ENCODE peak calls at places on chromosomes 4 and X, in nine cellular contexts. One of them, this sample, is unnamed. For H3K36me3, the result is how much of the 10 kb centered on the place peaks cover.

GRCh38 chr4:141711211-141711610 is 74.8 kb downstream of the IL15 start:
- DNase-seq in brain microvascular endothelial cell: peak
- DNase-seq in heart right ventricle: no peak
- DNase-seq in endodermal cell: no peak
- DNase-seq in kidney epithelial cell: no peak
- DNase-seq in effector memory CD4-positive, alpha-beta T cell: no peak
- DNase-seq in endothelial cell of umbilical vein: peak
- DNase-seq in WERI-Rb-1: no peak
- DNase-seq in fibroblast of lung: peak
- DNase-seq in this sample: no peak

GRCh38 chr4:150583287-150584197 is 1.6 kb downstream of the MAB21L2 start:
- DNase-seq in heart right ventricle: peak
- DNase-seq in kidney epithelial cell: no peak
- DNase-seq in endothelial cell of umbilical vein: peak
- DNase-seq in fibroblast of lung: peak
- DNase-seq in brain microvascular endothelial cell: peak
- DNase-seq in effector memory CD4-positive, alpha-beta T cell: no peak
- DNase-seq in WERI-Rb-1: no peak
- DNase-seq in endodermal cell: peak
- DNase-seq in this sample: peak

GRCh38 chrX:117538441-117539418 is 577.9 kb downstream of the KLHL13 start:
- DNase-seq in kidney epithelial cell: peak
- DNase-seq in endodermal cell: no peak
- DNase-seq in fibroblast of lung: no peak
- DNase-seq in WERI-Rb-1: no peak
- DNase-seq in heart right ventricle: no peak
- DNase-seq in effector memory CD4-positive, alpha-beta T cell: no peak
- DNase-seq in endothelial cell of umbilical vein: no peak
- DNase-seq in brain microvascular endothelial cell: no peak
- DNase-seq in this sample: no peak

GRCh38 chr4:54227261-54228063 is 1.6 kb upstream of the PDGFRA start:
- DNase-seq in endodermal cell: peak
- DNase-seq in fibroblast of lung: peak
- DNase-seq in kidney epithelial cell: no peak
- DNase-seq in endothelial cell of umbilical vein: peak
- DNase-seq in effector memory CD4-positive, alpha-beta T cell: no peak
- DNase-seq in WERI-Rb-1: no peak
- DNase-seq in brain microvascular endothelial cell: peak
- DNase-seq in heart right ventricle: no peak
- DNase-seq in this sample: peak

GRCh38 chrX:84475596-84475995 is 26.7 kb downstream of the HDX start:
- DNase-seq in endodermal cell: no peak
- DNase-seq in endothelial cell of umbilical vein: no peak
- DNase-seq in heart right ventricle: no peak
- DNase-seq in brain microvascular endothelial cell: no peak
- DNase-seq in WERI-Rb-1: no peak
- DNase-seq in kidney epithelial cell: no peak
- DNase-seq in effector memory CD4-positive, alpha-beta T cell: no peak
- DNase-seq in fibroblast of lung: no peak
- DNase-seq in this sample: no peak

GRCh38 chr4:144504853-144505252 is 141.1 kb upstream of the HHIP start:
- DNase-seq in endodermal cell: no peak
- DNase-seq in heart right ventricle: no peak
- DNase-seq in fibroblast of lung: no peak
- DNase-seq in endothelial cell of umbilical vein: no peak
- DNase-seq in brain microvascular endothelial cell: no peak
- DNase-seq in WERI-Rb-1: no peak
- DNase-seq in effector memory CD4-positive, alpha-beta T cell: no peak
- DNase-seq in kidney epithelial cell: no peak
- DNase-seq in this sample: no peak

GRCh38 chr4:43251760-43252317 is 359.3 kb downstream of the GRXCR1 start:
- DNase-seq in endothelial cell of umbilical vein: no peak
- DNase-seq in fibroblast of lung: peak
- DNase-seq in effector memory CD4-positive, alpha-beta T cell: no peak
- DNase-seq in brain microvascular endothelial cell: no peak
- DNase-seq in endodermal cell: no peak
- DNase-seq in WERI-Rb-1: peak
- DNase-seq in heart right ventricle: no peak
- DNase-seq in kidney epithelial cell: no peak
- DNase-seq in this sample: no peak

GRCh38 chr4:101155368-101155767 is 192.0 kb downstream of the PPP3CA start:
- DNase-seq in endodermal cell: no peak
- DNase-seq in WERI-Rb-1: no peak
- DNase-seq in heart right ventricle: no peak
- DNase-seq in endothelial cell of umbilical vein: peak
- DNase-seq in effector memory CD4-positive, alpha-beta T cell: no peak
- DNase-seq in brain microvascular endothelial cell: no peak
- DNase-seq in kidney epithelial cell: peak
- DNase-seq in fibroblast of lung: peak
- DNase-seq in this sample: no peak

GRCh38 chr4:180363817-180364216 is 1879.4 kb upstream of the TENM3 start:
- DNase-seq in kidney epithelial cell: no peak
- DNase-seq in endothelial cell of umbilical vein: no peak
- DNase-seq in brain microvascular endothelial cell: no peak
- DNase-seq in WERI-Rb-1: no peak
- DNase-seq in endodermal cell: no peak
- DNase-seq in fibroblast of lung: no peak
- DNase-seq in effector memory CD4-positive, alpha-beta T cell: no peak
- DNase-seq in heart right ventricle: no peak
- DNase-seq in this sample: no peak

GRCh38 chr4:37516057-37516775 is 170.0 kb downstream of the RELL1 start:
- DNase-seq in effector memory CD4-positive, alpha-beta T cell: no peak
- DNase-seq in heart right ventricle: no peak
- DNase-seq in fibroblast of lung: no peak
- DNase-seq in WERI-Rb-1: no peak
- DNase-seq in endodermal cell: no peak
- DNase-seq in brain microvascular endothelial cell: no peak
- DNase-seq in endothelial cell of umbilical vein: no peak
- DNase-seq in kidney epithelial cell: no peak
- DNase-seq in this sample: peak

GRCh38 chr4:85703098-85703497 is 228.1 kb downstream of the ARHGAP24 start:
- DNase-seq in kidney epithelial cell: no peak
- DNase-seq in effector memory CD4-positive, alpha-beta T cell: no peak
- DNase-seq in heart right ventricle: no peak
- DNase-seq in fibroblast of lung: no peak
- DNase-seq in endodermal cell: no peak
- DNase-seq in endothelial cell of umbilical vein: no peak
- DNase-seq in brain microvascular endothelial cell: no peak
- DNase-seq in WERI-Rb-1: no peak
- DNase-seq in this sample: no peak

GRCh38 chrX:42748067-42748850 is 29.7 kb downstream of the PPP1R2C start:
- DNase-seq in WERI-Rb-1: no peak
- DNase-seq in fibroblast of lung: peak
- DNase-seq in endodermal cell: peak
- DNase-seq in brain microvascular endothelial cell: peak
- DNase-seq in heart right ventricle: no peak
- DNase-seq in kidney epithelial cell: no peak
- DNase-seq in effector memory CD4-positive, alpha-beta T cell: no peak
- DNase-seq in endothelial cell of umbilical vein: peak
- DNase-seq in this sample: no peak

GRCh38 chrX:19017271-19017670 is 33.4 kb upstream of the PHKA2 start:
- DNase-seq in brain microvascular endothelial cell: no peak
- DNase-seq in endodermal cell: peak
- DNase-seq in heart right ventricle: no peak
- DNase-seq in effector memory CD4-positive, alpha-beta T cell: no peak
- DNase-seq in kidney epithelial cell: no peak
- DNase-seq in WERI-Rb-1: peak
- DNase-seq in endothelial cell of umbilical vein: no peak
- DNase-seq in fibroblast of lung: peak
- DNase-seq in this sample: peak

GRCh38 chr4:71355045-71355444 is 16.2 kb downstream of the SLC4A4 start:
- DNase-seq in heart right ventricle: no peak
- DNase-seq in fibroblast of lung: no peak
- DNase-seq in endothelial cell of umbilical vein: no peak
- DNase-seq in kidney epithelial cell: no peak
- DNase-seq in endodermal cell: no peak
- DNase-seq in brain microvascular endothelial cell: no peak
- DNase-seq in WERI-Rb-1: no peak
- DNase-seq in effector memory CD4-positive, alpha-beta T cell: no peak
- DNase-seq in this sample: no peak

GRCh38 chr4:3355266-3355748 is 62.5 kb downstream of the RGS12 start:
- DNase-seq in brain microvascular endothelial cell: no peak
- DNase-seq in endodermal cell: no peak
- DNase-seq in effector memory CD4-positive, alpha-beta T cell: no peak
- DNase-seq in heart right ventricle: no peak
- DNase-seq in WERI-Rb-1: no peak
- DNase-seq in endothelial cell of umbilical vein: peak
- DNase-seq in fibroblast of lung: no peak
- DNase-seq in kidney epithelial cell: no peak
- DNase-seq in this sample: no peak

GRCh38 chr4:119038465-119038864 is 97.2 kb upstream of the MYOZ2 start:
- DNase-seq in fibroblast of lung: peak
- DNase-seq in kidney epithelial cell: no peak
- DNase-seq in heart right ventricle: no peak
- DNase-seq in brain microvascular endothelial cell: no peak
- DNase-seq in WERI-Rb-1: no peak
- DNase-seq in endodermal cell: no peak
- DNase-seq in endothelial cell of umbilical vein: peak
- DNase-seq in effector memory CD4-positive, alpha-beta T cell: no peak
- DNase-seq in this sample: no peak

GRCh38 chrX:135435139-135435922 is 13.6 kb downstream of the SMIM10L2A start:
- DNase-seq in heart right ventricle: no peak
- DNase-seq in WERI-Rb-1: no peak
- DNase-seq in endodermal cell: no peak
- DNase-seq in effector memory CD4-positive, alpha-beta T cell: no peak
- DNase-seq in kidney epithelial cell: no peak
- DNase-seq in brain microvascular endothelial cell: no peak
- DNase-seq in fibroblast of lung: no peak
- DNase-seq in endothelial cell of umbilical vein: no peak
- DNase-seq in this sample: peak

GRCh38 chr4:152965614-152966013 is 29.5 kb downstream of the FHDC1 start:
- DNase-seq in fibroblast of lung: peak
- DNase-seq in brain microvascular endothelial cell: no peak
- DNase-seq in heart right ventricle: no peak
- DNase-seq in effector memory CD4-positive, alpha-beta T cell: no peak
- DNase-seq in WERI-Rb-1: no peak
- DNase-seq in endothelial cell of umbilical vein: no peak
- DNase-seq in endodermal cell: no peak
- DNase-seq in kidney epithelial cell: no peak
- DNase-seq in this sample: no peak

GRCh38 chr4:3523146-3523627 is 9.0 kb downstream of the LRPAP1 start:
- DNase-seq in effector memory CD4-positive, alpha-beta T cell: no peak
- DNase-seq in endothelial cell of umbilical vein: no peak
- DNase-seq in WERI-Rb-1: no peak
- DNase-seq in kidney epithelial cell: no peak
- DNase-seq in fibroblast of lung: no peak
- DNase-seq in endodermal cell: peak
- DNase-seq in brain microvascular endothelial cell: no peak
- DNase-seq in heart right ventricle: peak
- DNase-seq in this sample: no peak

GRCh38 chrX:136718091-136718490 is 62.6 kb downstream of the ARHGEF6 start:
- DNase-seq in fibroblast of lung: no peak
- DNase-seq in WERI-Rb-1: no peak
- DNase-seq in brain microvascular endothelial cell: no peak
- DNase-seq in endothelial cell of umbilical vein: no peak
- DNase-seq in kidney epithelial cell: no peak
- DNase-seq in heart right ventricle: no peak
- DNase-seq in endodermal cell: no peak
- DNase-seq in effector memory CD4-positive, alpha-beta T cell: no peak
- DNase-seq in this sample: no peak

GRCh38 chr4:89242864-89243740 is 64.5 kb downstream of the GPRIN3 start:
- DNase-seq in heart right ventricle: no peak
- DNase-seq in effector memory CD4-positive, alpha-beta T cell: no peak
- DNase-seq in brain microvascular endothelial cell: no peak
- DNase-seq in endothelial cell of umbilical vein: no peak
- DNase-seq in kidney epithelial cell: no peak
- DNase-seq in endodermal cell: no peak
- DNase-seq in WERI-Rb-1: no peak
- DNase-seq in fibroblast of lung: no peak
- DNase-seq in this sample: no peak

GRCh38 chrX:16205840-16206239 is 38.6 kb downstream of the MAGEB17 start:
- DNase-seq in WERI-Rb-1: no peak
- DNase-seq in heart right ventricle: no peak
- DNase-seq in kidney epithelial cell: no peak
- DNase-seq in endothelial cell of umbilical vein: no peak
- DNase-seq in fibroblast of lung: peak
- DNase-seq in brain microvascular endothelial cell: no peak
- DNase-seq in effector memory CD4-positive, alpha-beta T cell: no peak
- DNase-seq in endodermal cell: no peak
- DNase-seq in this sample: no peak

GRCh38 chr4:91198951-91199350 is 1071.8 kb downstream of the CCSER1 start:
- DNase-seq in endothelial cell of umbilical vein: no peak
- DNase-seq in fibroblast of lung: peak
- DNase-seq in endodermal cell: no peak
- DNase-seq in effector memory CD4-positive, alpha-beta T cell: no peak
- DNase-seq in kidney epithelial cell: no peak
- DNase-seq in WERI-Rb-1: no peak
- DNase-seq in brain microvascular endothelial cell: no peak
- DNase-seq in heart right ventricle: no peak
- DNase-seq in this sample: no peak
- H3K4me3 ChIP-seq in endothelial cell of umbilical vein: no peak
- H3K4me3 ChIP-seq in fibroblast of lung: peak
- H3K4me3 ChIP-seq in endodermal cell: no peak
- H3K4me3 ChIP-seq in effector memory CD4-positive, alpha-beta T cell: no peak
- H3K4me3 ChIP-seq in kidney epithelial cell: no peak
- H3K4me3 ChIP-seq in WERI-Rb-1: no peak
- H3K4me3 ChIP-seq in brain microvascular endothelial cell: no peak
- H3K4me3 ChIP-seq in heart right ventricle: peak
- H3K4me3 ChIP-seq in this sample: no peak

DNA sequence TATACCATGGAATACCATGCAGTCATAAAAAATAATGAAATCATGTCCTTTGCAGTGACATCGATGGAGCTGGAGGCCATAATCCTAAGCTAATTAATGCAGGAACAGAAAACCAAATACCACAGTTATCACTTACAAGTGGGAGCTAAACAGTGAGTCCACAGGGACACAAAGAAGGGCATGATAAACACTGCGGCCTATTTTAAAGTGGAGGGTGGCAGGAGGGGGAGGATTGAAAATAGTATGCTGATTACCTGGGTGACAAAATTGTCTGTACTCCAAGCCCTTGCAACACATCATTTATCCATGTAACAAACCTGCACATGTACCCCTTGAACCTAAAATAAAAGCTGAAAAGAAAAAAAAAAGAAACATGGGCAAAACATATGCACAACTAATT is 16.7 kb upstream of the SLC9B1 start:
- DNase-seq in brain microvascular endothelial cell: no peak
- DNase-seq in endodermal cell: no peak
- DNase-seq in endothelial cell of umbilical vein: no peak
- DNase-seq in effector memory CD4-positive, alpha-beta T cell: no peak
- DNase-seq in fibroblast of lung: no peak
- DNase-seq in heart right ventricle: no peak
- DNase-seq in kidney epithelial cell: no peak
- DNase-seq in WERI-Rb-1: no peak
- DNase-seq in this sample: no peak
- H3K36me3 ChIP-seq in brain microvascular endothelial cell: under half
- H3K36me3 ChIP-seq in endodermal cell: under half
- H3K36me3 ChIP-seq in endothelial cell of umbilical vein: under half
- H3K36me3 ChIP-seq in effector memory CD4-positive, alpha-beta T cell: under half
- H3K36me3 ChIP-seq in fibroblast of lung: under half
- H3K36me3 ChIP-seq in heart right ventricle: under half
- H3K36me3 ChIP-seq in kidney epithelial cell: under half
- H3K36me3 ChIP-seq in WERI-Rb-1: under half
- H3K36me3 ChIP-seq in this sample: under half

GRCh38 chr4:185772391-185773093 is 39.5 kb downstream of the SORBS2 start:
- DNase-seq in heart right ventricle: no peak
- DNase-seq in brain microvascular endothelial cell: no peak
- DNase-seq in effector memory CD4-positive, alpha-beta T cell: no peak
- DNase-seq in endothelial cell of umbilical vein: peak
- DNase-seq in kidney epithelial cell: no peak
- DNase-seq in endodermal cell: no peak
- DNase-seq in WERI-Rb-1: no peak
- DNase-seq in fibroblast of lung: no peak
- DNase-seq in this sample: no peak
- H3K4me3 ChIP-seq in heart right ventricle: peak
- H3K4me3 ChIP-seq in brain microvascular endothelial cell: peak
- H3K4me3 ChIP-seq in effector memory CD4-positive, alpha-beta T cell: no peak
- H3K4me3 ChIP-seq in endothelial cell of umbilical vein: no peak
- H3K4me3 ChIP-seq in kidney epithelial cell: no peak
- H3K4me3 ChIP-seq in endodermal cell: no peak
- H3K4me3 ChIP-seq in WERI-Rb-1: no peak
- H3K4me3 ChIP-seq in fibroblast of lung: no peak
- H3K4me3 ChIP-seq in this sample: no peak

GRCh38 chr4:78377555-78377954 is 174.0 kb upstream of the ANXA3 start:
- DNase-seq in endodermal cell: no peak
- DNase-seq in WERI-Rb-1: no peak
- DNase-seq in brain microvascular endothelial cell: no peak
- DNase-seq in kidney epithelial cell: no peak
- DNase-seq in effector memory CD4-positive, alpha-beta T cell: no peak
- DNase-seq in endothelial cell of umbilical vein: no peak
- DNase-seq in fibroblast of lung: no peak
- DNase-seq in heart right ventricle: no peak
- DNase-seq in this sample: no peak
- H3K36me3 ChIP-seq in endodermal cell: half or more
- H3K36me3 ChIP-seq in WERI-Rb-1: under half
- H3K36me3 ChIP-seq in brain microvascular endothelial cell: under half
- H3K36me3 ChIP-seq in kidney epithelial cell: under half
- H3K36me3 ChIP-seq in effector memory CD4-positive, alpha-beta T cell: under half
- H3K36me3 ChIP-seq in endothelial cell of umbilical vein: under half
- H3K36me3 ChIP-seq in fibroblast of lung: under half
- H3K36me3 ChIP-seq in heart right ventricle: under half
- H3K36me3 ChIP-seq in this sample: under half